ENCODE peak calls at places on chromosomes 5 and 9, in six cellular contexts. F is H1, I is GM12878, N is HepG2, K is K562, S is GM12891. Z is an unnamed sample.

GRCh38 chr9:117403403-117403811 is 11.4 kb downstream of the ASTN2 start:
- DNase-seq in N (no peak), I (no peak), K (no peak), F (no peak), S (no peak), Z (no peak)

GRCh38 chr9:37574241-37574721 is 1.9 kb downstream of the FBXO10 start:
- DNase-seq in K (no peak), I (no peak), S (no peak), F (no peak), N (no peak), Z (no peak)

GRCh38 chr9:132998861-132999635 is 20.6 kb downstream of the GFI1B start:
- DNase-seq in S (no peak), I (no peak), K (peak; percentile 93), F (no peak), N (no peak), Z (no peak)

GRCh38 chr9:16262467-16263261 is 607.8 kb downstream of the BNC2 start:
- DNase-seq in N (no peak), K (no peak), S (no peak), I (no peak), F (no peak), Z (no peak)

GRCh38 chr5:148968311-148968710 is 94.6 kb downstream of the SH3TC2 start:
- DNase-seq in K (no peak), F (no peak), N (no peak), S (no peak), I (no peak), Z (no peak)

GRCh38 chr5:64773533-64773932 is 4.8 kb downstream of the CWC27 start:
- DNase-seq in K (no peak), S (no peak), N (no peak), F (no peak), I (peak; percentile 51), Z (no peak)

GRCh38 chr5:14727428-14727865 is 62.9 kb downstream of the OTULIN start:
- DNase-seq in S (peak; percentile 50), K (peak; percentile 84), I (no peak), N (peak; percentile 84), F (peak; percentile 47), Z (no peak)

GRCh38 chr9:97487880-97488279 is 13.6 kb upstream of the TMOD1 start:
- DNase-seq in F (no peak), S (no peak), N (no peak), K (no peak), I (no peak), Z (no peak)

GRCh38 chr5:24401767-24402166 is 243.0 kb downstream of the CDH10 start:
- DNase-seq in I (no peak), S (no peak), K (no peak), N (no peak), F (no peak), Z (no peak)

GRCh38 chr9:93467062-93467416 is 13.7 kb upstream of the FAM120AOS start:
- DNase-seq in I (no peak), N (peak; percentile 37), K (peak; percentile 18), S (no peak), F (no peak), Z (no peak)

GRCh38 chr5:157509587-157509986 is 49.6 kb downstream of the NIPAL4 start:
- DNase-seq in I (no peak), S (no peak), F (no peak), K (no peak), N (no peak), Z (no peak)

GRCh38 chr5:178340637-178341036 is 108.0 kb upstream of the PHYKPL start:
- DNase-seq in N (no peak), F (no peak), S (no peak), K (no peak), I (no peak), Z (no peak)

GRCh38 chr9:115498338-115498737 is 380.4 kb upstream of the TNC start:
- DNase-seq in S (no peak), F (no peak), I (no peak), K (no peak), N (no peak), Z (no peak)
- TF ChIP-seq TAF1 in S (no peak), F (no peak), I (no peak), K (no peak), N (no peak), Z (no peak)

GRCh38 chr9:136885950-136886578 is at the start of gene TRAF2:
- DNase-seq in S (peak; percentile 100), I (peak; percentile 98), K (peak; percentile 100), F (peak; percentile 98), N (peak; percentile 94), Z (peak; percentile 100)

GRCh38 chr9:136881691-136882108 is 4.6 kb upstream of the TRAF2 start:
- DNase-seq in S (peak; percentile 72), K (peak; percentile 72), F (no peak), N (peak; percentile 52), I (peak; percentile 40), Z (peak; percentile 81)

GRCh38 chr9:136880651-136881050 is 5.7 kb upstream of the TRAF2 start:
- DNase-seq in N (no peak), S (no peak), F (no peak), K (peak; percentile 29), I (no peak), Z (no peak)

GRCh38 chr9:136886610-136887597 is 588 bp downstream of the TRAF2 start:
- DNase-seq in N (no peak), I (no peak), S (peak; percentile 81), K (peak; percentile 49), F (no peak), Z (peak; percentile 85)

GRCh38 chr9:136882109-136882946 is 4.0 kb upstream of the TRAF2 start:
- DNase-seq in N (peak; percentile 94), K (peak; percentile 87), S (peak; percentile 79), I (peak; percentile 73), F (no peak), Z (peak; percentile 85)
- TF ChIP-seq POLR2A in N (peak; percentile 24), K (no peak), S (no peak), I (peak; percentile 64), F (no peak), Z (peak; percentile 52)

GRCh38 chr9:107279084-107279483 is 4.0 kb upstream of the RAD23B start:
- DNase-seq in F (no peak), K (no peak), I (no peak), N (no peak), S (no peak), Z (no peak)

GRCh38 chr9:107282268-107282667 is 811 bp upstream of the RAD23B start:
- DNase-seq in S (no peak), I (no peak), N (no peak), K (peak; percentile 25), F (no peak), Z (no peak)

GRCh38 chr9:107281164-107281563 is 1.9 kb upstream of the RAD23B start:
- DNase-seq in N (no peak), S (no peak), I (no peak), F (no peak), K (no peak), Z (no peak)

GRCh38 chr9:107282759-107283620 is at the start of gene RAD23B:
- DNase-seq in K (peak; percentile 98), N (peak; percentile 94), S (peak; percentile 83), F (peak; percentile 95), I (peak; percentile 88), Z (peak; percentile 80)

GRCh38 chr9:107280543-107280942 is 2.5 kb upstream of the RAD23B start:
- DNase-seq in K (no peak), F (no peak), N (no peak), I (no peak), S (no peak), Z (no peak)
- TF ChIP-seq TAF1 in K (no peak), F (no peak), N (no peak), I (no peak), S (no peak), Z (no peak)

GRCh38 chr9:76354221-76354620 is 40.0 kb downstream of the RFK start:
- DNase-seq in N (no peak), F (no peak), S (no peak), K (no peak), I (no peak), Z (no peak)

GRCh38 chr9:76355886-76356285 is 38.3 kb downstream of the RFK start:
- DNase-seq in S (no peak), N (no peak), K (no peak), F (no peak), I (no peak), Z (no peak)

GRCh38 chr9:76365028-76365427 is 29.2 kb downstream of the RFK start:
- DNase-seq in F (no peak), S (no peak), N (peak; percentile 78), I (no peak), K (no peak), Z (no peak)

GRCh38 chr9:76358628-76359283 is 35.5 kb downstream of the RFK start:
- DNase-seq in S (no peak), K (no peak), I (no peak), N (no peak), F (no peak), Z (no peak)

GRCh38 chr9:76359365-76359764 is 34.9 kb downstream of the RFK start:
- DNase-seq in S (no peak), N (no peak), I (no peak), F (no peak), K (peak; percentile 89), Z (no peak)
- TF ChIP-seq POLR2A in S (no peak), N (no peak), I (no peak), F (no peak), K (no peak), Z (no peak)

GRCh38 chr5:68405784-68406183 is 190.2 kb downstream of the PIK3R1 start:
- DNase-seq in S (no peak), N (no peak), F (no peak), I (no peak), K (peak; percentile 37), Z (no peak)
- TF ChIP-seq TAF1 in S (no peak), N (no peak), F (no peak), I (no peak), K (no peak), Z (no peak)

DNA sequence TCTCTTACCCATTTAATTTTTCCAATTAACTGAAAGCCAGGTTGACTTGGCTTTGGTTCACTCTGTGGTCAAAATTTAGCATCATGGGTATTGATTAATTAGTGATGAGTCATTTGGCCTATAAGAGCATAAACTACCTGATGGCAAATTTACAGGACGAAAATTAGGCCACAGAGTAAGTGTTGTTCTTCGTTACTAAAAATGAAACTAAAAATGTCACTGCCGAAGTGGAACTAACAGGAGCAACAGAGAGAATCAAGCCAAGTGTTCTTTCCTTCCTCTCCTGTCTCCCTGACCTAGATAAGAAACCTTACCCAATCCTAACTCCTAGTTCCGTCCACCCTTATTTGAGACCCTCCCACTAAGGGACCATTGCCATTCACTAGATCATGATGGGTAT is 176.9 kb downstream of the RAB3C start:
- DNase-seq in I (peak; percentile 58), N (no peak), S (peak; percentile 4), F (no peak), K (no peak), Z (no peak)
- TF ChIP-seq POLR2A in I (no peak), N (no peak), S (no peak), F (no peak), K (no peak), Z (no peak)

Z was measured in GM12892.